ENCODE peak calls at places on chromosomes 2 and 18, in four cellular contexts. I is HepG2, X is GM12878, R is H1. P is an unnamed sample.

GRCh38 chr2:199588054-199588453 is 130.3 kb upstream of the SATB2 start:
- DNase-seq in I (no peak), X (no peak), R (no peak), P (no peak)

GRCh38 chr2:56239437-56239836 is 55.6 kb downstream of the CCDC85A start:
- DNase-seq in R (no peak), I (no peak), X (no peak), P (no peak)

GRCh38 chr18:36744261-36744876 is 84.4 kb downstream of the TPGS2 start:
- DNase-seq in X (no peak), R (no peak), I (no peak), P (no peak)

GRCh38 chr18:57436193-57436964 is 1.2 kb downstream of the ONECUT2 start:
- DNase-seq in R (no peak), X (no peak), I (no peak), P (no peak)

GRCh38 chr18:6571239-6571602 is 156.5 kb upstream of the L3MBTL4 start:
- DNase-seq in X (no peak), I (no peak), R (no peak), P (no peak)

GRCh38 chr2:212015588-212015987 is 523.0 kb downstream of the ERBB4 start:
- DNase-seq in R (no peak), X (no peak), I (no peak), P (no peak)

GRCh38 chr2:28134262-28134812 is 243.8 kb downstream of the BABAM2 start:
- DNase-seq in I (no peak), X (no peak), R (no peak), P (no peak)

GRCh38 chr2:6480514-6480913 is 385.2 kb downstream of the CMPK2 start:
- DNase-seq in I (no peak), R (no peak), X (no peak), P (no peak)

GRCh38 chr2:177535000-177535399 is 142.4 kb downstream of the AGPS start:
- DNase-seq in R (no peak), I (no peak), X (no peak), P (no peak)

GRCh38 chr18:76958692-76959341 is 136.5 kb downstream of the ZNF236 start:
- DNase-seq in I (no peak), X (no peak), R (no peak), P (no peak)

GRCh38 chr2:196399736-196400691 is 228.6 kb upstream of the STK17B start:
- DNase-seq in I (no peak), R (no peak), X (no peak), P (no peak)

GRCh38 chr2:43192939-43193651 is 33.3 kb downstream of the ZFP36L2 start:
- DNase-seq in X (no peak), I (peak; percentile 37), R (no peak), P (no peak)

GRCh38 chr2:105417789-105418475 is 19.1 kb upstream of the FHL2 start:
- DNase-seq in X (no peak), I (no peak), R (no peak), P (no peak)

GRCh38 chr2:112817082-112817481 is 19.5 kb downstream of the IL1B start:
- DNase-seq in R (no peak), X (no peak), I (peak; percentile 15), P (no peak)

GRCh38 chr2:131030478-131030971 is 62.7 kb downstream of the FAM168B start:
- DNase-seq in R (no peak), I (no peak), X (no peak), P (no peak)

GRCh38 chr2:235611337-235611736 is 117.5 kb downstream of the AGAP1 start:
- DNase-seq in X (no peak), R (no peak), I (no peak), P (no peak)

GRCh38 chr2:188765522-188765921 is 208.7 kb upstream of the COL3A1 start:
- DNase-seq in I (peak; percentile 15), R (no peak), X (no peak), P (peak; percentile 6)

GRCh38 chr2:96527990-96528679 is 8.4 kb upstream of the ARID5A start:
- DNase-seq in X (peak; percentile 72), R (no peak), I (no peak), P (no peak)

GRCh38 chr2:7324706-7325105 is 407.5 kb downstream of the RNF144A start:
- DNase-seq in R (no peak), I (no peak), X (no peak), P (no peak)

GRCh38 chr2:149808556-149808955 is 221.0 kb upstream of the MMADHC start:
- DNase-seq in R (no peak), I (no peak), X (no peak), P (no peak)

GRCh38 chr2:168945508-168945907 is 44.4 kb downstream of the G6PC2 start:
- DNase-seq in I (no peak), X (no peak), R (no peak), P (no peak)

GRCh38 chr2:53877556-53877955 is 17.8 kb upstream of the GPR75 start:
- DNase-seq in R (no peak), I (no peak), X (no peak), P (no peak)

GRCh38 chr2:172556284-172557033 is 569 bp downstream of the PDK1 start:
- DNase-seq in R (peak; percentile 49), X (peak; percentile 25), I (peak; percentile 48), P (peak; percentile 77)

GRCh38 chr2:64325852-64326577 is 127.9 kb upstream of the LGALSL start:
- DNase-seq in I (no peak), R (no peak), X (peak; percentile 97), P (no peak)

GRCh38 chr2:205193121-205193520 is 489.2 kb upstream of the NRP2 start:
- DNase-seq in R (no peak), I (no peak), X (no peak), P (no peak)

GRCh38 chr2:173613386-173613785 is 258.7 kb downstream of the CDCA7 start:
- DNase-seq in X (no peak), I (no peak), R (no peak), P (no peak)

GRCh38 chr18:69725855-69726508 is 221.7 kb downstream of the CD226 start:
- DNase-seq in X (no peak), R (no peak), I (peak; percentile 23), P (no peak)

GRCh38 chr2:199261221-199261620 is 196.5 kb downstream of the SATB2 start:
- DNase-seq in I (no peak), R (no peak), X (no peak), P (no peak)

DNA sequence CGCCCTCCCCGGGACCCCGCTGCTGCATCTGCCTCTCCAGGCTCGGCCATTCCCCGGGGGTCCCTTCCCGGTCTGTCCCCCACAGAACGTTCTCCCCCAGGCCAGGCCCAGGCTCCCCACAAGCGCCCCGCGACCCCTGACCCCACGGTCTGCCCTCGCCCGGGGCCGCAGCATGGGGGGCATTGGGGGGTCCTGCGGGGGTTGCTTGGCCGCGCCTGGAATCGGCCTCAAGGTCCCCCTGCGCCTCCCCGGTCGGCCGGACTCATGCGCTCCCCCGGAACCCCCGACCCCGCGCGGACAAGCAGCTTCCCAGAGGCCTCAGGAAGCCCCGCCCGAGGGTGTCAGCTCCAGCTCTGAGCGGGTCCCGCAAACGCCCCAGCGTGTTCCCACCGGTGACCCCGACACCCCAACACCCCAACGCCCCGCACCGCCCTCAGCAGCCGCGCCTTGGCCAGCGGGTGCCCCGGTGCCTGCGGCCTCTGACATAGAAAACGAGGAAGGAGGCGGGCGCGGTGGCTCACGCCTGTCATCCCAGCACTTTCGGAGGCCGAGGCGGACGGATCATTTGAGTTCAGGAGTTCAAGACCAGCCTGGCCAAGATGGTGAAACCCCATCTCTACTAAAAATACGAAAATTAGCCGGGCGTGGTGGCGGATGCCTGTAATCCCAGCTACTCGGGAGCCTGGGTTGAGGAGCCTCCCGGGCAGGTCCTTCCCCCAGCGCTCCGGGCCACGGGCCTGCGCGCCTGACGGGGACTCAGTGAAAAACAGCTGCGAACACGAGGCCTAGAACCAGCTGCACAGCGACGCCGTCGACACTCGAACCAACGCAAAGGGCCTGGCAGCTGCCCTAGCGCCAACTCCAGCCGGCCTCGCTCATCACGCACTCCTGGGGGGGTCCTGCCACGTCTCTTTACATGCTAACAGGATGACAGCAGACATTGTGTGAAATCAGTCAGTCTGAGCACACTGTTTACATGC is 61.8 kb upstream of the CTDP1 start:
- DNase-seq in X (no peak), I (no peak), R (no peak), P (no peak)
- TF ChIP-seq YY1 in X (no peak), I (no peak), R (no peak), P (no peak)

DNA sequence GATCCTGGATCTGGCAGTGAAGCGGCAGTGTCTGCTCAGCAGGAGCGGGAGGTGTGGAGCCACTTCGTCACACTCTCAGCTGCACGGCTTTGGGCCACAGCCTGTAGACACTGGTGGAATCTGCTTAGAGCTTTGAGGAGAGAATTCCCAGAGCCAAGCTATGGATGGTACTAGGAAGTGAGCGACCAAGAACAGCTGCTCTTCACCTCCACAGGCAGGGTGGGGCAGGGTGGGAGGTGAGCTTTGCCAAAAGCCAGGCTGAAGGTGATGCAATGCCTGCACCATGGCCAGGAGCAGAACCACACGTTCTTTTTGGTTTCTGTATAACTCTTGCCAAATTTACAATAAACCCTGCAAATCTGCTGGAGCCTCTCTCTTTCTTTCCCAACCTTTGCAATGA is 226.1 kb downstream of the ANKRD30B start:
- DNase-seq in R (no peak), I (no peak), X (no peak), P (no peak)
- H3K9me3 ChIP-seq in R (peaks cover 93% of the 10 kb centered on the region), I (no peaks in the 10 kb centered on the region), X (no peaks in the 10 kb centered on the region), P (no peaks in the 10 kb centered on the region)

GRCh38 chr2:230913812-230914211 is 11.2 kb downstream of the GPR55 start:
- DNase-seq in R (no peak), I (no peak), X (no peak), P (no peak)

GRCh38 chr2:230915297-230915696 is 9.7 kb downstream of the GPR55 start:
- DNase-seq in I (no peak), R (no peak), X (no peak), P (no peak)

GRCh38 chr2:230914886-230915285 is 10.2 kb downstream of the GPR55 start:
- DNase-seq in I (no peak), X (no peak), R (no peak), P (no peak)

GRCh38 chr2:230912046-230912445 is 13.0 kb downstream of the GPR55 start:
- DNase-seq in R (no peak), X (no peak), I (no peak), P (no peak)

DNA sequence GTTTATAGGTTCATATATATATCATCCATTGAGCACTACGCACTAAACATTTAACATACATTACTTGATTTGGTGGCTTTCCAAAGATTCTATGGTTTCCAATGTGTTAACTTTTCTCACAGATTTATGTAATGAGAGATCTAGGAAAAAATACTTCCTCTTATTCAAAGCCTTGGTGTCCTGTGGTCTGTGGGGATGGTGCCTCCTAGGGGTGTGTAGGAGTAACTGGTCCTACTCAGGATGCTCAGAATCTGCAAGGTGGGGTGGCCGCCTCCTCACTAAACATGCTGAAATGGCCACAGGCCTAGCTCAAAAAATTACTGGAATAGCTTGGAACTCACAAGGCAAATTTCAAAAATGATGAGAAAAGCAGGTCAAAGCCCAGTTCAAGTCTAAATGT is 11.6 kb downstream of the GPR55 start:
- DNase-seq in X (no peak), I (peak; percentile 40), R (no peak), P (no peak)
- TF ChIP-seq SUZ12 in X (no peak), I (no peak), R (no peak), P (no peak)

DNA sequence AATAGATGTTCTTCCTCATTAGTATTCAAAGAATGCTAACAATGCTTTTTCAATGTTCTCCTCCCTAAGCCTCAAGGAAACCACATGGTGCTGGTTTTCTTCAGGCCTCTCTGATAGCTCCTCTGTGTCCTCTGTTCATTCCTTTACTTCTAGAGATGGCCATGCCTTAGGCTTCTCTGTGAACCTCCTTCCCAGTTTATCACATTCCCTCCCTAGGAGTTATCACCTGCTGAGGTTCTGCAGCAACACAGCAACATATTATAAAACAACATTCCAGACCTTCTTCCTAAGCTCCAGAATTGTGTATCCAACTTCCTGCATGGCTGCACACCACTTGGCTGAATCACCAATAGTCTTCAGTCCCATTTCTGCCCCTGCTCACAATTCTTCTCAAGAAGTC is 325.5 kb downstream of the IRS1 start:
- DNase-seq in X (no peak), R (no peak), I (no peak), P (no peak)
- TF ChIP-seq YY1 in X (no peak), R (no peak), I (no peak), P (no peak)

GRCh38 chr2:82124629-82125028 is 1820.1 kb upstream of the LRRTM1 start:
- DNase-seq in R (no peak), I (no peak), X (no peak), P (no peak)
- H3K9me3 ChIP-seq in R (peaks cover 4% of the 10 kb centered on the region), I (peaks cover 51% of the 10 kb centered on the region), X (no peaks in the 10 kb centered on the region), P (no peaks in the 10 kb centered on the region)

P was measured in NT2/D1.